ENCODE peak calls at places on chromosomes 4 and X, in five cellular contexts. F, L, J, E and D are unnamed samples.

GRCh38 chr4:83922419-83922818 is 386.5 kb downstream of the GPAT3 start:
- DNase-seq in F (no peak), L (no peak), J (no peak), E (no peak), D (no peak)

GRCh38 chr4:15934259-15934658 is 4.3 kb downstream of the FGFBP1 start:
- DNase-seq in F (no peak), L (no peak), J (no peak), E (no peak), D (no peak)

GRCh38 chrX:1165535-1166196 is 46.8 kb downstream of the CRLF2 start:
- DNase-seq in F (no peak), L (no peak), J (no peak), E (no peak), D (no peak)

GRCh38 chr4:7652906-7653305 is 218.2 kb upstream of the PSAPL1 start:
- DNase-seq in F (no peak), L (no peak), J (no peak), E (peak), D (no peak)

GRCh38 chr4:81844717-81845116 is 373.0 kb upstream of the RASGEF1B start:
- DNase-seq in F (peak), L (peak), J (peak), E (peak), D (peak)

GRCh38 chrX:71515039-71515398 is 17.9 kb upstream of the OGT start:
- DNase-seq in F (no peak), L (no peak), J (no peak), E (peak), D (no peak)

GRCh38 chr4:993111-994029 is at the start of gene SLC26A1:
- DNase-seq in F (no peak), L (peak), J (peak), E (no peak), D (no peak)

GRCh38 chr4:56410247-56410646 is 23.0 kb upstream of the AASDH start:
- DNase-seq in F (peak), L (no peak), J (no peak), E (no peak), D (peak)

GRCh38 chrX:150465326-150465725 is 102.2 kb downstream of the MAMLD1 start:
- DNase-seq in F (no peak), L (no peak), J (no peak), E (no peak), D (peak)

GRCh38 chr4:19675172-19675811 is 576.4 kb upstream of the SLIT2 start:
- DNase-seq in F (peak), L (no peak), J (no peak), E (no peak), D (no peak)

GRCh38 chr4:150033937-150034336 is 44.3 kb upstream of the DCLK2 start:
- DNase-seq in F (no peak), L (peak), J (no peak), E (no peak), D (no peak)

GRCh38 chrX:134144231-134144630 is 92.8 kb upstream of the CCDC160 start:
- DNase-seq in F (no peak), L (no peak), J (no peak), E (no peak), D (no peak)

GRCh38 chr4:147984065-147984777 is 252.3 kb downstream of the ARHGAP10 start:
- DNase-seq in F (no peak), L (no peak), J (peak), E (no peak), D (peak)

GRCh38 chr4:88341227-88342192 is 37.1 kb upstream of the HERC6 start:
- DNase-seq in F (peak), L (no peak), J (no peak), E (peak), D (peak)

GRCh38 chr4:76590847-76591281 is 155.8 kb downstream of the SHROOM3 start:
- DNase-seq in F (no peak), L (no peak), J (no peak), E (no peak), D (no peak)

GRCh38 chr4:43456383-43456782 is 563.9 kb downstream of the GRXCR1 start:
- DNase-seq in F (peak), L (no peak), J (no peak), E (no peak), D (no peak)

GRCh38 chr4:15891312-15891711 is 47.2 kb downstream of the FGFBP1 start:
- DNase-seq in F (no peak), L (no peak), J (no peak), E (no peak), D (no peak)

GRCh38 chr4:88110826-88111225 is 47.6 kb downstream of the ABCG2 start:
- DNase-seq in F (no peak), L (no peak), J (no peak), E (no peak), D (no peak)

GRCh38 chr4:25861951-25862410 is 807 bp downstream of the SEL1L3 start:
- DNase-seq in F (no peak), L (peak), J (peak), E (no peak), D (peak)

GRCh38 chr4:187128971-187129370 is 405.3 kb upstream of the FAT1 start:
- DNase-seq in F (peak), L (no peak), J (no peak), E (no peak), D (peak)

GRCh38 chrX:97189668-97190067 is 306.0 kb downstream of the RPA4 start:
- DNase-seq in F (no peak), L (no peak), J (no peak), E (no peak), D (peak)

GRCh38 chr4:140094701-140095420 is 59.1 kb downstream of the MAML3 start:
- DNase-seq in F (no peak), L (peak), J (peak), E (peak), D (peak)

GRCh38 chr4:37639551-37640293 is 46.5 kb downstream of the RELL1 start:
- DNase-seq in F (no peak), L (no peak), J (no peak), E (no peak), D (no peak)

GRCh38 chr4:143240920-143241319 is 56.2 kb downstream of the USP38 start:
- DNase-seq in F (no peak), L (no peak), J (no peak), E (no peak), D (no peak)

GRCh38 chr4:96833831-96834230 is 993.9 kb downstream of the PDHA2 start:
- DNase-seq in F (no peak), L (no peak), J (no peak), E (no peak), D (no peak)

GRCh38 chrX:920234-920799 is 289.7 kb downstream of the SHOX start:
- DNase-seq in F (peak), L (no peak), J (peak), E (no peak), D (peak)

GRCh38 chr4:125505637-125506036 is 190.9 kb downstream of the FAT4 start:
- DNase-seq in F (no peak), L (no peak), J (no peak), E (no peak), D (no peak)